ENCODE peak calls at places on chromosomes 1 and 21, in five cellular contexts. U is A549, I is ovary, B is bronchial epithelial cell, F is GM12864. H is an unnamed sample.
A peak's percentile ranks its signal among the peaks of the same experiment; 100 is the strongest.

GRCh38 chr1:247277211-247277610 is 21.3 kb downstream of the VN1R5 start:
- DNase-seq in U (no peak), I (no peak), B (no peak), F (no peak), H (no peak)

GRCh38 chr1:59952065-59952464 is 25.5 kb upstream of the CYP2J2 start:
- DNase-seq in U (no peak), I (no peak), B (no peak), F (no peak), H (no peak)

GRCh38 chr1:1535989-1536937 is 4.2 kb downstream of the TMEM240 start:
- DNase-seq in U (no peak), I (no peak), B (no peak), F (no peak), H (no peak)

GRCh38 chr1:220922951-220923350 is 43.7 kb downstream of the HLX start:
- DNase-seq in U (no peak), I (no peak), B (no peak), F (no peak), H (no peak)

GRCh38 chr1:230270185-230270939 is 155.8 kb downstream of the PGBD5 start:
- DNase-seq in U (no peak), I (peak; percentile 4), B (no peak), F (no peak), H (no peak)

GRCh38 chr21:16117851-16118592 is 388.2 kb downstream of the USP25 start:
- DNase-seq in U (peak; percentile 56), I (no peak), B (peak; percentile 94), F (no peak), H (peak; percentile 88)

GRCh38 chr21:17454315-17455027 is 58.4 kb upstream of the CXADR start:
- DNase-seq in U (peak; percentile 92), I (peak; percentile 76), B (peak; percentile 73), F (no peak), H (peak; percentile 34)

GRCh38 chr1:53643061-53643880 is 95.7 kb downstream of the GLIS1 start:
- DNase-seq in U (no peak), I (peak; percentile 2), B (no peak), F (no peak), H (no peak)

GRCh38 chr1:66951513-66951912 is 26.7 kb downstream of the MIER1 start:
- DNase-seq in U (no peak), I (no peak), B (peak; percentile 78), F (no peak), H (no peak)

GRCh38 chr1:81574365-81574764 is 226.4 kb upstream of the ADGRL2 start:
- DNase-seq in U (no peak), I (no peak), B (no peak), F (no peak), H (no peak)

GRCh38 chr1:117093091-117093534 is 28.4 kb downstream of the TRIM45 start:
- DNase-seq in U (peak; percentile 40), I (peak; percentile 42), B (peak; percentile 100), F (no peak), H (peak; percentile 95)

GRCh38 chr1:224447251-224447650 is 12.7 kb upstream of the WDR26 start:
- DNase-seq in U (no peak), I (peak; percentile 45), B (peak; percentile 70), F (no peak), H (peak; percentile 41)

GRCh38 chr1:153771841-153772593 is 3.2 kb upstream of the SLC27A3 start:
- DNase-seq in U (peak; percentile 25), I (peak; percentile 71), B (no peak), F (no peak), H (no peak)

GRCh38 chr21:43340491-43341348 is 86.2 kb downstream of the SIK1 start:
- DNase-seq in U (peak; percentile 98), I (peak; percentile 65), B (peak; percentile 85), F (no peak), H (peak; percentile 45)

GRCh38 chr1:55362558-55362957 is 147.4 kb upstream of the USP24 start:
- DNase-seq in U (no peak), I (no peak), B (peak; percentile 23), F (no peak), H (peak; percentile 44)

GRCh38 chr21:35401476-35401875 is 352.4 kb upstream of the RUNX1 start:
- DNase-seq in U (no peak), I (no peak), B (no peak), F (no peak), H (no peak)

GRCh38 chr1:115829023-115829674 is 11.8 kb downstream of the NHLH2 start:
- DNase-seq in U (peak; percentile 22), I (no peak), B (peak; percentile 96), F (no peak), H (peak; percentile 90)

GRCh38 chr1:82795503-82796149 is 994.9 kb downstream of the ADGRL2 start:
- DNase-seq in U (no peak), I (no peak), B (no peak), F (no peak), H (no peak)

GRCh38 chr21:15895142-15896106 is 165.6 kb downstream of the USP25 start:
- DNase-seq in U (no peak), I (no peak), B (no peak), F (no peak), H (no peak)

GRCh38 chr1:113109908-113110554 is 37.0 kb downstream of the LRIG2 start:
- DNase-seq in U (peak; percentile 25), I (peak; percentile 48), B (peak; percentile 49), F (no peak), H (peak; percentile 93)

DNA sequence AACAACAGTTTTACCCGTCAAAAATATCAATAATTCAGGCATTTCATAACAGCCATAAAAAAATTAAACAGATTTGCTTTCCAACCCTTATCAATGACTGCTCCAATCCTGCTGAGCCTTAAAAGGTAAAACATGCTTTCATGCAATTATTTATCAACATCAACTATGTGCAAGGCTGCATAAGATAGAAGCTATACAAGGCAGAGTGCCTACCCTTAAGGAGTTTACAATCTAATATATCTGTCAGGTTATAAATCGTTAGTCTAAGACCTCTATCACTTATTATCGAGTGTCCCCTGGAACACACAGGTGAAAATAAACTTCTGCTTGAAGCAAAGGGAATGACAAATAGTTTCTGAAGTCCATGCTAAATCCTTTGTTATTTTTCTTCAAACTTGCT is 1.8 kb downstream of the ERRFI1 start:
- DNase-seq in U (no peak), I (no peak), B (no peak), F (no peak), H (no peak)
- H3K4me3 ChIP-seq in U (peak overlapping the region; percentile 91), I (peak overlapping the region; percentile 68), B (peak overlapping the region; percentile 92), F (no peak overlapping the region), H (peak overlapping the region; percentile 74)

GRCh38 chr1:175713386-175713785 is 30.0 kb downstream of the TNR start:
- DNase-seq in U (no peak), I (no peak), B (no peak), F (no peak), H (no peak)

GRCh38 chr1:175714350-175714749 is 29.0 kb downstream of the TNR start:
- DNase-seq in U (no peak), I (no peak), B (no peak), F (no peak), H (no peak)

GRCh38 chr1:175704621-175705020 is 38.8 kb downstream of the TNR start:
- DNase-seq in U (no peak), I (no peak), B (no peak), F (no peak), H (no peak)

GRCh38 chr1:175708787-175709186 is 34.6 kb downstream of the TNR start:
- DNase-seq in U (peak; percentile 7), I (no peak), B (no peak), F (no peak), H (no peak)
- TF ChIP-seq CTCF in U (no peak), I (no peak), B (no peak), F (no peak), H (no peak)

DNA sequence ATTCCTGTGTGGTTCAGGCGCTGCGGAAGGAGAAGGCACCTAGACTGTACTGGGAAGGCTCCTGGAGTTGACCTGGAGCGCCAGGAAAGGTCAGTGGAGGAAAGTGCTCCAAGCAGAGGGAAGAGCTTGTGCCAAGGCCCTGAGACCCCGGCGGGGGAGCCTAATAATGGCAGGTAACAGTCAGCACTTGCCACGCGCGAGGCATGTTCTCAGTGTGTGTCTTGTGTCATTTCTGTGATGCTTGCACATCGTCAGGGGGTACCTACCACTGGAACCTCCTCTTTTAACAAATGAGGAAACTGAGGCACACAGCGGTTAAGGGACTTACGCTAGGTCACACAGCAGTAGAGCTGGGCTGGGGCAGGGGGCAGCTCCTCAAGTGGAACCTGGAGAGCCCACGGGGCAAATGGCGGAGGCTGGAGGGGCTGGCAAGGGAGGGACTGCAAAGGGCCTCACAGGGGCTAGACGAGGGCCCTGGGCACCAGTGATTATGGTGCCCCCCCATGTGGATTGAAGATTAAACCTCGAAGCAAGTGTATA is 976 bp upstream of the BMP8B start:
- DNase-seq in U (no peak), I (no peak), B (no peak), F (no peak), H (no peak)
- H3K4me3 ChIP-seq in U (peak overlapping the region; percentile 64), I (peak overlapping the region; percentile 24), B (no peak overlapping the region), F (peak overlapping the region; percentile 89), H (no peak overlapping the region)

GRCh38 chr1:202968351-202968750 is 1.3 kb upstream of the CYB5R1 start:
- DNase-seq in U (no peak), I (no peak), B (no peak), F (no peak), H (no peak)

GRCh38 chr1:202966006-202966904 is 802 bp downstream of the CYB5R1 start:
- DNase-seq in U (no peak), I (no peak), B (no peak), F (no peak), H (no peak)

GRCh38 chr1:202968895-202969295 is 1.8 kb upstream of the CYB5R1 start:
- DNase-seq in U (peak; percentile 75), I (no peak), B (peak; percentile 65), F (peak; percentile 55), H (peak; percentile 29)

GRCh38 chr1:202965441-202965821 is 1.6 kb downstream of the CYB5R1 start:
- DNase-seq in U (no peak), I (no peak), B (peak; percentile 94), F (no peak), H (no peak)

DNA sequence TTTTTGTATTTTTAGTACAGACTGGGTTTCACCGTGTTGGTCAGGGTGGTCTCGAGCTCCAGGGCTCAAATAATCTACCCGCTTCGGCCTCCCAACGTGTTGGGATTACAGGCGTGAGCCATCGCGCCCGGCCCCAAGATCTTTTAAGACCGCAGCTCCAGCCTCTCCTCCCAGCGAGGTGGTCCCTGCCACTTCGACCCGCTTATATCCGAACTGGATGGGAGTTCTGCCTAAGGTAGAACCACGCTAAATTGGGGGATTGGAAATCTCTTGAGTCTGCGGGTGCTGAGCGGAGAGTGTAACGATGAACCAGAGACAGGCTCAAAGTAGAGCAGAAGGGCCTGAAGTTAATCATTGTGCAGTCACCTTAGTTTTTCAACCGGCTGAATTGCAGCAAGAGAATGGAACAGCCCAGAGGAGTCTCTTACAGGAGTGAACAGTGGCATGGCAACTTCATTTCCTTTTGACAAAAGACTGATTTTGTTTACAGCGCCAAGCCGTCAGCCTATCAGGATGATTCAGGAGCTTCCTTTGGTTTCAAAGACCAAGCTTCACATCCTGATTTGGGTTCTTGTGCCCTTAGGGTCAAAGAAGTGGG is 726 bp upstream of the CYB5R1 start:
- DNase-seq in U (no peak), I (no peak), B (peak; percentile 43), F (peak; percentile 27), H (no peak)
- TF ChIP-seq CTCF in U (no peak), I (no peak), B (no peak), F (no peak), H (no peak)

GRCh38 chr1:8680628-8681316 is 136.7 kb downstream of the RERE start:
- DNase-seq in U (no peak), I (no peak), B (no peak), F (no peak), H (no peak)
- H3K4me3 ChIP-seq in U (no peak overlapping the region), I (no peak overlapping the region), B (no peak overlapping the region), F (peak overlapping the region; percentile 50), H (no peak overlapping the region)

H was measured in AG09309.